ENCODE peak calls at places on chromosomes 4 and X, in ten cellular contexts. C is heart right ventricle; O is ovary; Y is fibroblast of pulmonary artery; X is cardiac fibroblast; T is ascending aorta; F is vagina; W is HFF-Myc; G is coronary artery; A is CD4-positive, alpha-beta T cell. J is an unnamed sample.

GRCh38 chr4:165199286-165199685 is 8.1 kb upstream of the KLHL2 start:
- DNase-seq in F (no peak), T (no peak), X (no peak), G (no peak), C (no peak), O (no peak), Y (no peak), A (no peak), W (no peak), J (no peak)

GRCh38 chr4:100093091-100093866 is 97.0 kb downstream of the DDIT4L start:
- DNase-seq in F (no peak), X (peak; percentile 96), O (peak; percentile 77), T (peak; percentile 94), C (peak; percentile 83), Y (peak; percentile 96), G (peak; percentile 88), A (peak; percentile 70), W (peak; percentile 56), J (peak; percentile 73)

GRCh38 chr4:47669946-47670345 is 167.9 kb downstream of the CORIN start:
- DNase-seq in W (no peak), C (no peak), Y (no peak), G (no peak), T (no peak), X (no peak), F (no peak), A (no peak), O (no peak), J (no peak)

GRCh38 chr4:173252024-173252935 is 81.9 kb downstream of the HMGB2 start:
- DNase-seq in O (no peak), G (no peak), W (peak; percentile 97), X (peak; percentile 93), T (peak; percentile 83), F (no peak), A (no peak), C (peak; percentile 65), Y (peak; percentile 97), J (no peak)

GRCh38 chrX:153511784-153512500 is 5.5 kb upstream of the ATP2B3 start:
- DNase-seq in F (no peak), X (no peak), Y (no peak), A (no peak), T (no peak), C (no peak), W (no peak), G (no peak), O (no peak), J (no peak)

GRCh38 chr4:53510316-53510715 is 81.0 kb downstream of the LNX1 start:
- DNase-seq in O (no peak), A (no peak), G (no peak), T (no peak), C (no peak), Y (peak; percentile 5), W (no peak), F (no peak), X (peak; percentile 44), J (no peak)

GRCh38 chrX:143437439-143437838 is 79.8 kb downstream of the SPANXN3 start:
- DNase-seq in G (no peak), F (no peak), A (no peak), Y (peak; percentile 49), C (no peak), T (no peak), X (peak; percentile 57), W (no peak), O (no peak), J (no peak)

GRCh38 chrX:54066841-54067240 is 22.6 kb upstream of the PHF8 start:
- DNase-seq in W (no peak), X (no peak), C (no peak), A (no peak), F (no peak), Y (peak; percentile 14), O (no peak), G (no peak), T (no peak), J (no peak)

GRCh38 chr4:51885371-51885770 is 42.4 kb downstream of the DCUN1D4 start:
- DNase-seq in C (no peak), G (no peak), A (no peak), F (no peak), T (no peak), X (peak; percentile 32), O (no peak), W (peak; percentile 15), Y (peak; percentile 60), J (no peak)

GRCh38 chrX:70088791-70089190 is 26.5 kb downstream of the OTUD6A start:
- DNase-seq in C (no peak), Y (no peak), O (no peak), F (no peak), X (no peak), G (no peak), T (no peak), W (no peak), A (no peak), J (no peak)

GRCh38 chr4:102473476-102473875 is 27.7 kb upstream of the NFKB1 start:
- DNase-seq in X (no peak), T (no peak), W (no peak), A (no peak), Y (no peak), F (no peak), C (no peak), O (no peak), G (no peak), J (no peak)

GRCh38 chr4:4521069-4521468 is 20.8 kb downstream of the STX18 start:
- DNase-seq in G (no peak), F (no peak), C (no peak), Y (no peak), A (no peak), W (no peak), O (no peak), T (no peak), X (no peak), J (no peak)

GRCh38 chr4:3669553-3669949 is 96.6 kb upstream of the ADRA2C start:
- DNase-seq in G (no peak), O (no peak), F (no peak), W (no peak), T (no peak), X (no peak), A (no peak), C (no peak), Y (no peak), J (no peak)

GRCh38 chr4:100935090-100935489 is 412.2 kb downstream of the PPP3CA start:
- DNase-seq in G (no peak), T (no peak), Y (peak; percentile 13), O (no peak), W (peak; percentile 3), C (no peak), A (no peak), X (peak; percentile 5), F (no peak), J (no peak)

GRCh38 chrX:22237479-22237878 is 35.2 kb upstream of the CBLL2 start:
- DNase-seq in O (no peak), Y (no peak), G (no peak), A (no peak), F (no peak), C (no peak), W (no peak), X (no peak), T (no peak), J (no peak)

GRCh38 chr4:153204247-153205027 is at the start of gene TRIM2:
- DNase-seq in X (peak; percentile 84), W (no peak), Y (peak; percentile 75), C (peak; percentile 80), T (peak; percentile 69), A (no peak), F (no peak), G (no peak), O (peak; percentile 75), J (no peak)

GRCh38 chrX:96957718-96958117 is 74.0 kb downstream of the RPA4 start:
- DNase-seq in F (no peak), C (no peak), T (no peak), W (no peak), G (no peak), A (no peak), O (no peak), Y (no peak), X (no peak), J (no peak)

GRCh38 chrX:74506310-74507115 is 85.2 kb downstream of the SLC16A2 start:
- DNase-seq in Y (no peak), C (no peak), T (no peak), A (no peak), G (no peak), F (no peak), X (no peak), O (no peak), W (no peak), J (no peak)

GRCh38 chrX:120857240-120857639 is 18.4 kb downstream of the CT47B1 start:
- DNase-seq in Y (peak; percentile 1), F (no peak), A (no peak), C (no peak), T (no peak), O (no peak), X (no peak), W (no peak), G (no peak), J (no peak)
- TF ChIP-seq CTCF in Y (peak; percentile 13), F (no peak), A (no peak), C (no peak), T (no peak), O (no peak), X (no peak), W (peak; percentile 11), G (no peak), J (no peak)

DNA sequence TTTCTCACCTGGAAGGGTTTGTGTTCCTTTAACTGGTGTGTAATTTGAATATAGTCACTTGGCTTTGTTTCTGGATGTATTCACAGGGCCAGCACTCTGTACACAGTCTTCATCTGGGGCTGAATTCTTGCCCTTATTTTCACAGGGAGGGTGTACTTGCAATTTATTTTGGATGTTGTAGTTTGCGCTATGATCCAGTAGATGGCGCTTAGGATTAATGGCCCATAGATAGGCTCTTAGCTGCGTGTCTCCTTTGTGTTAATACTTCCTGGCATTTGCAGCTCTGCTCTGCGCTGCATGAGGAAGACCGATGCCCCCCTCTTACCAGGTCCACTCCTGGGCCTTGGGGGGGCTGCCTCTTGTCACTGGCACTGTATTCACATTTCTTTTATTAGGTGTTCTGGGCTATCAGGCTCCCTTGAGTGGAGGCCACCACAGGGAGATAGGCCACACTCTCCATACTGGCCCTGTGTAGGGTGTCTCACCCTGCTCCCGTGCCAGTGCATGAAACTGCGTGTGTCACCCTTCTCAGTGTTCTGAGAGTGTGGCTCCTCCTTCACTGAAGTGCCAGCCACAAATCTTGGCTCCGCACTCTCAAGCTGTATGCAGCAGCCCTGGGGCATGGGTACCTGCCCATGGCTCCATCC is 562.2 kb downstream of the ZIC3 start:
- DNase-seq in A (no peak), Y (peak; percentile 22), F (no peak), C (peak; percentile 3), T (no peak), G (no peak), O (peak; percentile 32), W (peak; percentile 1), X (peak; percentile 36), J (no peak)
- TF ChIP-seq CTCF in A (peak; percentile 24), Y (peak; percentile 48), F (peak; percentile 23), C (peak; percentile 60), T (peak; percentile 47), G (peak; percentile 52), O (peak; percentile 23), W (peak; percentile 36), X (peak; percentile 49), J (peak; percentile 80)

GRCh38 chr4:123466080-123466785 is 69.6 kb downstream of the SPRY1 start:
- DNase-seq in F (no peak), O (no peak), A (no peak), W (no peak), T (no peak), Y (no peak), C (no peak), X (no peak), G (no peak), J (no peak)
- TF ChIP-seq CTCF in F (no peak), O (no peak), A (no peak), W (no peak), T (no peak), Y (no peak), C (no peak), X (no peak), G (no peak), J (no peak)

GRCh38 chrX:56228914-56229313 is 3.2 kb upstream of the KLF8 start:
- DNase-seq in X (no peak), C (peak; percentile 4), W (no peak), F (no peak), G (no peak), O (no peak), Y (no peak), T (no peak), A (no peak), J (no peak)
- TF ChIP-seq CTCF in X (no peak), C (no peak), W (no peak), F (no peak), G (no peak), O (no peak), Y (no peak), T (no peak), A (no peak), J (no peak)